ENCODE peak calls at places on chromosomes 7 and 10, in six cellular contexts. V is colonic mucosa, X is stomach, U is BE2C, F is lower lobe of right lung, J is cardiac muscle cell. H is an unnamed sample. For H3K4me1 and H3K27me3, the result is how much of the 10 kb centered on the place peaks cover.

GRCh38 chr10:23820789-23821188 is 381.9 kb downstream of the OTUD1 start:
- DNase-seq in F (no peak), U (no peak), V (no peak), J (no peak), X (no peak), H (no peak)

GRCh38 chr7:40027545-40027944 is 77.5 kb downstream of the CDK13 start:
- DNase-seq in X (no peak), U (no peak), F (no peak), J (no peak), V (no peak), H (no peak)

GRCh38 chr7:12422449-12423320 is 19.0 kb upstream of the VWDE start:
- DNase-seq in U (no peak), X (no peak), J (no peak), V (no peak), F (no peak), H (no peak)

GRCh38 chr7:43034535-43035002 is 77.9 kb upstream of the HECW1 start:
- DNase-seq in J (no peak), F (no peak), V (no peak), X (no peak), U (no peak), H (no peak)

GRCh38 chr10:122392835-122393234 is 18.3 kb downstream of the PLEKHA1 start:
- DNase-seq in V (no peak), U (no peak), F (no peak), X (no peak), J (no peak), H (no peak)

GRCh38 chr10:2897619-2898508 is 169.5 kb upstream of the PFKP start:
- DNase-seq in U (no peak), J (peak), V (no peak), X (no peak), F (no peak), H (no peak)

GRCh38 chr7:67738958-67739357 is 742.3 kb downstream of the TYW1 start:
- DNase-seq in X (no peak), F (no peak), J (peak), V (no peak), U (no peak), H (no peak)

GRCh38 chr7:137591444-137591843 is 247.9 kb upstream of the PTN start:
- DNase-seq in F (no peak), U (no peak), J (peak), X (no peak), V (no peak), H (peak)

GRCh38 chr7:22841954-22842353 is 19.3 kb upstream of the TOMM7 start:
- DNase-seq in F (no peak), X (no peak), U (no peak), J (no peak), V (no peak), H (peak)

GRCh38 chr10:7053195-7053594 is 357.6 kb downstream of the SFMBT2 start:
- DNase-seq in X (no peak), V (no peak), J (no peak), U (no peak), F (no peak), H (peak)

GRCh38 chr7:47576031-47576908 is 5.6 kb downstream of the TNS3 start:
- DNase-seq in X (peak), U (peak), J (peak), F (no peak), V (peak), H (peak)

GRCh38 chr10:114874827-114875541 is 53.4 kb downstream of the FHIP2A start:
- DNase-seq in X (no peak), U (peak), J (peak), F (no peak), V (no peak), H (peak)

GRCh38 chr10:69048103-69048502 is 39.8 kb upstream of the SRGN start:
- DNase-seq in V (no peak), U (no peak), J (peak), X (peak), F (peak), H (no peak)

GRCh38 chr10:19683326-19683725 is 132.9 kb upstream of the PLXDC2 start:
- DNase-seq in V (no peak), F (no peak), X (no peak), J (peak), U (no peak), H (no peak)

GRCh38 chr7:150406565-150407421 is 27.7 kb downstream of the ZNF775 start:
- DNase-seq in F (no peak), J (peak), X (no peak), V (peak), U (no peak), H (no peak)

GRCh38 chr7:134676743-134677142 is 30.1 kb downstream of the BPGM start:
- DNase-seq in X (no peak), J (no peak), V (no peak), F (no peak), U (no peak), H (no peak)

GRCh38 chr7:117582219-117582704 is 102.4 kb downstream of the CFTR start:
- DNase-seq in V (no peak), U (no peak), X (no peak), J (peak), F (no peak), H (peak)

GRCh38 chr10:131641231-131641630 is 259.6 kb upstream of the PPP2R2D start:
- DNase-seq in J (no peak), U (no peak), X (peak), V (no peak), F (peak), H (no peak)

GRCh38 chr7:73830872-73831655 is at the start of gene CLDN4:
- DNase-seq in J (no peak), U (peak), X (peak), F (peak), V (peak), H (peak)

GRCh38 chr7:25894002-25894901 is 257.7 kb upstream of the NFE2L3 start:
- DNase-seq in X (peak), U (peak), J (peak), V (peak), F (peak), H (peak)

GRCh38 chr10:27242951-27243551 is 2.5 kb upstream of the ACBD5 start:
- DNase-seq in X (peak), F (no peak), U (peak), V (peak), J (peak), H (peak)

GRCh38 chr7:95213809-95214492 is 110.4 kb downstream of the PON1 start:
- DNase-seq in U (no peak), V (no peak), X (no peak), J (peak), F (no peak), H (no peak)

GRCh38 chr10:131848296-131848695 is 52.5 kb upstream of the PPP2R2D start:
- DNase-seq in U (peak), V (no peak), J (no peak), F (no peak), X (no peak), H (peak)

GRCh38 chr10:130045801-130046321 is 64.8 kb downstream of the C10orf143 start:
- DNase-seq in V (peak), J (no peak), X (no peak), U (no peak), F (no peak), H (no peak)

DNA sequence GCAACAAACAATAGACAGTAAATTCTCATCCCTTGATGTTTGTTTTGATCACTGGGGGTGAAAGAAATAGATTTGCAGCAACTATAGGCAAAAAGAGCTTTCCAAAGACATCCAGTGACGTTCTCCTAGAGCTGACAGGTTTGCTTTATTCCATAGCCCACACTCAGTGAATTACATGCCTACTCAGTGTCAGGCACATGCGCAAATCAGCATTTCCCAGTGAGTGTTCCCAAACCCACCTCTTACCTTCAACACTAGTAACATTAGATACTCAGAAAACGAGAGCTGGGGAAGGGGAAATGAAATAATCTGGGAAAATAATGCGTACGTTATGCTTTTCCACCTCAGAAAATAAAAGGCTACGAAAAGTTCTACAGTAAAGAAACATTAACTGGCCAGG is 144.1 kb downstream of the CPEB3 start:
- DNase-seq in X (no peak), J (no peak), F (no peak), V (no peak), U (no peak), H (no peak)
- H3K4me1 ChIP-seq in X (under half), J (under half), F (under half), V (under half), U (under half), H (under half)

DNA sequence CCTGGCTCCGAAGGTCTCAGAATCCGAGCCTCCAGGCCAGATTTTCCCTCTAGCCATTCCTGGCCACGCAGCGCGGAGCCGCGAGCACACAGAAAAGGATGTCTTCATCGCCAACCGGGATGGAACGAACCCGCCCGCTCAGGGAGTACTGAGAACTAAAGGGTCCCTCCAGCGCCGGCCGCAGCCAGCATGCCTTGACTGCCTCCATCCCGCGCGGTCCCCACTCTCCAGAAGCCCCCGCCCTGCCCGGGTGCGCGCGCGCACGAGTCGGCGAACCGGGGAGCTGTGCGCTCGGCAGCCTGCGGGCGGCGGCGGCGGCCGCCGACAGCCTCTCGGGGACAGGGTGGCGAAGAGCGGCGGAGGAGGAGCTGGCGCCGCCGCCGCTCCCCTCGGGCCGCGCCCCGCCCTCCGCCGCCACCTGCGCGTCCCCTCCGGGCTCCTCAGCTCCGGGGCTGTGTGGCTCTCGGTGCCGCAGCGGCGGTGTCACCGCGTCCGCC is 640 bp upstream of the GALNT17 start:
- DNase-seq in X (no peak), U (peak), F (no peak), J (peak), V (peak), H (peak)
- H3K4me3 ChIP-seq in X (peak), U (no peak), F (peak), J (peak), V (peak), H (peak)

GRCh38 chr7:142797799-142798377 is 27.1 kb downstream of the PRSS2 start:
- DNase-seq in F (no peak), J (no peak), V (no peak), U (no peak), X (no peak), H (peak)

GRCh38 chr7:142798451-142799438 is 28.0 kb downstream of the PRSS2 start:
- DNase-seq in F (no peak), X (no peak), V (no peak), U (no peak), J (no peak), H (peak)

GRCh38 chr7:142800699-142801260 is 30.0 kb downstream of the PRSS2 start:
- DNase-seq in V (no peak), J (no peak), U (no peak), F (no peak), X (no peak), H (peak)

GRCh38 chr7:142800103-142800502 is 29.3 kb downstream of the PRSS2 start:
- DNase-seq in J (no peak), F (no peak), X (no peak), V (no peak), U (no peak), H (no peak)

GRCh38 chr7:142799483-142799882 is 28.7 kb downstream of the PRSS2 start:
- DNase-seq in X (no peak), J (no peak), V (no peak), F (no peak), U (no peak), H (peak)
- H3K27me3 ChIP-seq in X (under half), J (half or more), V (under half), F (under half), U (under half), H (half or more)

GRCh38 chr10:62454696-62455451 is 80.7 kb downstream of the ZNF365 start:
- DNase-seq in X (no peak), U (no peak), F (no peak), J (peak), V (no peak), H (no peak)
- H3K4me1 ChIP-seq in X (under half), U (under half), F (under half), J (under half), V (under half), H (under half)

GRCh38 chr7:87212478-87212877 is 7.1 kb downstream of the TMEM243 start:
- DNase-seq in J (no peak), F (no peak), U (no peak), X (no peak), V (no peak), H (no peak)

GRCh38 chr7:87216701-87217508 is 2.6 kb downstream of the TMEM243 start:
- DNase-seq in X (no peak), J (no peak), U (no peak), V (no peak), F (no peak), H (no peak)

GRCh38 chr7:87213252-87213651 is 6.3 kb downstream of the TMEM243 start:
- DNase-seq in J (no peak), V (no peak), F (no peak), U (no peak), X (no peak), H (no peak)

GRCh38 chr7:87215051-87215450 is 4.5 kb downstream of the TMEM243 start:
- DNase-seq in J (no peak), X (no peak), U (no peak), V (no peak), F (no peak), H (no peak)

DNA sequence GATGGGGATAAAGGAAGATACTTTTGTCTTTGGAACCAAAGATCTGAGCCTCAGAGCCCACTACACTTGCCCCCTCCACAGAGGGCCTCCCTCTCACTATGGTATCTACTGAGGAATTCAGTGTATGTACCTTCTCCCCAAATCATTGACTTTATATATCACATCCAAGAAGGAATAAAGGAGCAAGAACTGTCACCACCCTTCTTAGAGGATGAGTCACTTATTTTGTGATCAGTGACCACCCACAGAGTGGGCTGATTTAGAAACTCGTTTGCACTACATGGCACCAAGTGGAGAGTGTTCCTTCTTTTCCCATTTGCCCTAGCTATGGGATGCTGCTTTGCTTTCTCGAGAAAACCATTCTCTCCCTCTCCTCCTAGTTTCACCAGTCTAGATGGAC is 5.7 kb downstream of the TMEM243 start:
- DNase-seq in U (no peak), J (peak), X (no peak), F (no peak), V (no peak), H (no peak)
- H3K4me3 ChIP-seq in U (no peak), J (no peak), X (no peak), F (no peak), V (no peak), H (no peak)

H was measured in endodermal cell.